ENCODE peak calls at places on chromosomes 5 and 9, in six cellular contexts. N is GM12891, H is gastrocnemius medialis, P is heart left ventricle, Z is Peyer's patch, Q is right lobe of liver. V is an unnamed sample.

GRCh38 chr9:126157409-126157808 is 169.2 kb upstream of the MVB12B start:
- DNase-seq in Q (no peak), Z (no peak), H (no peak), P (no peak), N (no peak), V (no peak)

GRCh38 chr5:124139995-124140394 is 606.4 kb downstream of the ZNF608 start:
- DNase-seq in Z (no peak), N (no peak), P (no peak), H (no peak), Q (no peak), V (no peak)

GRCh38 chr5:176790921-176791320 is 19.4 kb upstream of the UNC5A start:
- DNase-seq in Z (no peak), H (no peak), Q (no peak), N (no peak), P (no peak), V (no peak)

GRCh38 chr5:154157483-154158378 is 32.8 kb upstream of the GALNT10 start:
- DNase-seq in N (no peak), P (no peak), Z (no peak), H (no peak), Q (no peak), V (peak)

GRCh38 chr5:148542812-148543211 is 111.5 kb downstream of the HTR4 start:
- DNase-seq in H (no peak), Z (no peak), Q (no peak), P (no peak), N (no peak), V (no peak)

GRCh38 chr5:142073617-142074405 is 34.8 kb upstream of the NDFIP1 start:
- DNase-seq in Q (no peak), P (no peak), N (no peak), Z (no peak), H (no peak), V (no peak)

GRCh38 chr5:143400541-143401252 is 2.8 kb downstream of the NR3C1 start:
- DNase-seq in N (no peak), H (peak), Z (no peak), P (no peak), Q (no peak), V (no peak)

GRCh38 chr9:137619240-137620090 is 660 bp downstream of the EHMT1 start:
- DNase-seq in N (no peak), Z (no peak), H (no peak), P (no peak), Q (peak), V (peak)

GRCh38 chr5:169719360-169720314 is 82.6 kb downstream of the DOCK2 start:
- DNase-seq in N (no peak), H (no peak), Z (no peak), P (no peak), Q (no peak), V (no peak)

GRCh38 chr9:111161015-111161415 is 122.7 kb upstream of the LPAR1 start:
- DNase-seq in P (no peak), H (no peak), Z (no peak), N (no peak), Q (no peak), V (no peak)

GRCh38 chr9:121283856-121284732 is 16.1 kb downstream of the GSN start:
- DNase-seq in H (no peak), Q (no peak), N (no peak), Z (no peak), P (peak), V (peak)

GRCh38 chr9:121286688-121286972 is 18.7 kb downstream of the GSN start:
- DNase-seq in N (no peak), P (no peak), H (no peak), Z (no peak), Q (no peak), V (no peak)

GRCh38 chr9:121284733-121285451 is 16.9 kb downstream of the GSN start:
- DNase-seq in H (peak), P (peak), N (no peak), Q (peak), Z (no peak), V (no peak)

GRCh38 chr9:121286973-121287721 is 19.2 kb downstream of the GSN start:
- DNase-seq in H (peak), P (peak), Z (no peak), N (no peak), Q (no peak), V (peak)

DNA sequence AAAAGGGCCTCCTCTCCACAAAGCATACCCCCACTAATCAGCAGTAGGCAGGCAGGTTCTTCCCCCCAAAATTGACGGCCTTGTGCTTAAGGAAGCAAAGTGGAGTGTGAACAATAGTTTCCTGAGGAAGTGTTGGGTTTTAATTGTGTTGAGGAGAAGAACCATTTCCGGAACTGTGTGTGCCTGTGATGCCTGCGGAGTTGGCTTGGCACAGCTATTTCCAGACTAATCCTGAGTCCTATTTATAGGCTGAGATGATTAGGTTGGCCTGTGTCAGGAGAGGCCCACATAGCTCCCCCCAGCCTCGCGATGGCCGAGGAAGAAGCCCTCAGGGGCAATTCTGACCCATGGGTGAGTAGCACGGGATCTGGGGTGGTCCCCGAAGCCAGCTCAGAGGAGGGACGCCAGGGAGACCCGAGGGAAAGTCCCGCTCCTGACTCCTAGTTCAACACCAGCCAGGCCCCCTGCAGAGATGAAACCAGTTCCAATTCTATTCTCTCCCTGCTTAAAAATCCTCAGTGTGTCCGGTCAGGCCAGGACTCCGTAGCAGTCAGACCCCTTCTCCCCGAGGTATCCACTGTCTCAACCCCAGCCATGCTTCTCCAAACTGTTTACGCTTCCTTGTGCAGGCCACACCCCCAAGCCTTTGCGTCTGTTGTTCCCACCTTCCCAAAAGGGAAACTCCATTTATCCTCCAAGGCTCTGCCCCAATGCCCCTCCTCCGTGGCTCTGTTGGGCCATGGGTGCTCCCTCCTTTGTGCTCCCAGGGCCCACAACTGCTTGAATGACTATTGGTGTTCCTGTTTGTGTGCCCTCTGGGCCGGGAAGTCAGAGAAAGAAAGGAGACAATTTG is 18.1 kb downstream of the GSN start:
- DNase-seq in N (no peak), H (peak), P (peak), Q (no peak), Z (no peak), V (no peak)
- TF ChIP-seq POLR2A in N (no peak), H (peak), P (peak), Q (peak), Z (no peak), V (no peak)

GRCh38 chr5:173537228-173537627 is 79.2 kb downstream of the BOD1 start:
- DNase-seq in N (no peak), Z (no peak), Q (no peak), H (no peak), P (no peak), V (no peak)

GRCh38 chr5:173535166-173535975 is 81.1 kb downstream of the BOD1 start:
- DNase-seq in N (no peak), Q (no peak), Z (no peak), P (no peak), H (no peak), V (no peak)

GRCh38 chr5:173535976-173536639 is 80.3 kb downstream of the BOD1 start:
- DNase-seq in Z (no peak), N (no peak), Q (no peak), H (no peak), P (no peak), V (no peak)

GRCh38 chr5:173538018-173538417 is 78.4 kb downstream of the BOD1 start:
- DNase-seq in P (no peak), Z (no peak), N (no peak), Q (no peak), H (peak), V (no peak)

GRCh38 chr5:173538654-173539053 is 77.8 kb downstream of the BOD1 start:
- DNase-seq in N (no peak), P (no peak), Q (no peak), Z (no peak), H (no peak), V (no peak)
- TF ChIP-seq POLR2A in N (no peak), P (no peak), Q (no peak), Z (no peak), H (no peak), V (no peak)

DNA sequence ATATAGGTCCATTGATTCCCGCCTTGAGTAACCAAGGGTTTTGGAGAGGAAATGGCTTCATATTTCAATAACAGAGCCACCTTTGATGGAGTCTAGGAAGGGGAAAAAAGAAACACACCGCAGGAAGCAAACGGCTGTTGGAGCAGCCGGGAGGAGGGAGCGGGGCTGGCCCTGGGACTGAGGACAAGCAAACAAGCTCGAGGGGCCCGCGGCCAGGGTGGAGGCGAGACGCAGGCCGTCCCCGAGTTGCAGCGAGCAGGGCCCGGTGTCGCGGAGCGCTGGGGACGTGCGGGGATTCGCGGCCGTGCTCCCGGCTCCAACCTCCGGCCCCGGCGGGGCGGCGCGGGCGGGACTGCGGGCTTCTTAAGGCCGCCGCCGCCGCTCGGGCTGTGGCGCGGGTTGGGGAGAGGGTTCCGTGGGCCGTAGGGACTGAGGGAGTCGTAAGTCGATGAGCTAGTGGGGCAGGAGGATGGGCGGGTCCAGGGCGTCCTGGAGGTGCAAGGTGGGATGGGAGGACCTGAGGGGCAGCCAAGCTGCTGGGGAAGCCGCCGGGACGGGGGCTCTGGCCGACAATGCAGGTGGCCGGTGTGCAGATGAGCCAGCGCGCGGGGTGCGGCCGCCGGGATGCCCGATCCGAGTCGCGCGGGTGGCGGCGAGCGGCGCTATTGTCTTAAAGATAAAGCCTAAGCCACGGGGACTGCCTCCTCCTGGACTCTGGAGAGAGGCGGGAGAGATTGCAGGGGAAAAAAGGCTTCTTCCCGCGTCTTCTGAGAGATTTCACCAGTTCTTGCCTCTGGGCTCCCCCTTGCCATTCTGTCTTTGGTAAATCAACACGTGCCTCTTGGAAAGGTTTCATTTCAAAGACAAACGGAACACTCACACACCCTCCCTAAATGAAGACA is 1.5 kb upstream of the HAPLN1 start:
- DNase-seq in Q (no peak), P (peak), N (peak), H (no peak), Z (no peak), V (peak)
- TF ChIP-seq POLR2A in Q (no peak), P (no peak), N (no peak), H (no peak), Z (no peak), V (no peak)

GRCh38 chr5:139416651-139417050 is 12.8 kb upstream of the SPATA24 start:
- DNase-seq in Z (no peak), N (no peak), Q (peak), H (peak), P (no peak), V (no peak)
- TF ChIP-seq POLR2A in Z (peak), N (no peak), Q (no peak), H (no peak), P (no peak), V (no peak)

GRCh38 chr5:146446861-146447733 is at the start of gene TCERG1:
- DNase-seq in H (peak), N (peak), Q (peak), P (peak), Z (peak), V (peak)

GRCh38 chr5:146448783-146449519 is 1.8 kb downstream of the TCERG1 start:
- DNase-seq in Q (no peak), Z (no peak), P (no peak), H (no peak), N (no peak), V (peak)

GRCh38 chr5:146441896-146442295 is 5.2 kb upstream of the TCERG1 start:
- DNase-seq in N (no peak), Q (no peak), Z (no peak), P (no peak), H (no peak), V (no peak)

GRCh38 chr5:146451411-146451810 is 4.3 kb downstream of the TCERG1 start:
- DNase-seq in Q (no peak), H (no peak), Z (no peak), P (no peak), N (no peak), V (no peak)

GRCh38 chr5:146447734-146448380 is 724 bp downstream of the TCERG1 start:
- DNase-seq in N (no peak), Q (no peak), P (no peak), H (no peak), Z (peak), V (peak)
- TF ChIP-seq POLR2A in N (no peak), Q (no peak), P (no peak), H (no peak), Z (no peak), V (peak)